ENCODE peak calls at places on chromosomes 7 and 10, in six cellular contexts. One of them, this sample, is unnamed. For H3K4me1 and H3K27me3, the result is how much of the 10 kb centered on the place peaks cover.

GRCh38 chr10:96511044-96511945 is 2.4 kb downstream of the TLL2 start:
- DNase-seq in neural progenitor cell: peak
- DNase-seq in IMR-90: peak
- DNase-seq in tibial nerve: no peak
- DNase-seq in GM23248: peak
- DNase-seq in CD4-positive, alpha-beta memory T cell: peak
- DNase-seq in this sample: no peak

GRCh38 chr7:80640841-80641240 is 2.4 kb downstream of the CD36 start:
- DNase-seq in GM23248: peak
- DNase-seq in tibial nerve: no peak
- DNase-seq in neural progenitor cell: no peak
- DNase-seq in CD4-positive, alpha-beta memory T cell: no peak
- DNase-seq in IMR-90: peak
- DNase-seq in this sample: peak

GRCh38 chr7:123557016-123557630 is 495 bp downstream of the NDUFA5 start:
- DNase-seq in neural progenitor cell: peak
- DNase-seq in CD4-positive, alpha-beta memory T cell: no peak
- DNase-seq in tibial nerve: no peak
- DNase-seq in GM23248: peak
- DNase-seq in IMR-90: peak
- DNase-seq in this sample: no peak

GRCh38 chr7:140857048-140857447 is 67.7 kb downstream of the BRAF start:
- DNase-seq in neural progenitor cell: no peak
- DNase-seq in CD4-positive, alpha-beta memory T cell: no peak
- DNase-seq in tibial nerve: no peak
- DNase-seq in IMR-90: peak
- DNase-seq in GM23248: no peak
- DNase-seq in this sample: no peak

GRCh38 chr7:7861211-7861633 is 107.4 kb upstream of the GLCCI1 start:
- DNase-seq in IMR-90: peak
- DNase-seq in neural progenitor cell: no peak
- DNase-seq in tibial nerve: no peak
- DNase-seq in GM23248: peak
- DNase-seq in CD4-positive, alpha-beta memory T cell: no peak
- DNase-seq in this sample: peak

GRCh38 chr7:84665339-84665738 is 470.8 kb upstream of the SEMA3A start:
- DNase-seq in CD4-positive, alpha-beta memory T cell: no peak
- DNase-seq in IMR-90: no peak
- DNase-seq in GM23248: no peak
- DNase-seq in neural progenitor cell: peak
- DNase-seq in tibial nerve: no peak
- DNase-seq in this sample: no peak

GRCh38 chr7:28813238-28813962 is 144.7 kb downstream of the TRIL start:
- DNase-seq in IMR-90: no peak
- DNase-seq in GM23248: no peak
- DNase-seq in neural progenitor cell: no peak
- DNase-seq in tibial nerve: no peak
- DNase-seq in CD4-positive, alpha-beta memory T cell: no peak
- DNase-seq in this sample: no peak

GRCh38 chr10:84356951-84357350 is 28.6 kb downstream of the CCSER2 start:
- DNase-seq in IMR-90: no peak
- DNase-seq in GM23248: no peak
- DNase-seq in CD4-positive, alpha-beta memory T cell: peak
- DNase-seq in tibial nerve: no peak
- DNase-seq in neural progenitor cell: no peak
- DNase-seq in this sample: no peak

GRCh38 chr10:10128387-10128786 is 889.3 kb upstream of the CELF2 start:
- DNase-seq in GM23248: no peak
- DNase-seq in CD4-positive, alpha-beta memory T cell: no peak
- DNase-seq in IMR-90: no peak
- DNase-seq in tibial nerve: no peak
- DNase-seq in neural progenitor cell: no peak
- DNase-seq in this sample: peak

GRCh38 chr10:23525406-23525805 is 86.5 kb downstream of the OTUD1 start:
- DNase-seq in neural progenitor cell: no peak
- DNase-seq in GM23248: peak
- DNase-seq in tibial nerve: no peak
- DNase-seq in IMR-90: peak
- DNase-seq in CD4-positive, alpha-beta memory T cell: peak
- DNase-seq in this sample: no peak

GRCh38 chr7:44067064-44067951 is 1.9 kb upstream of the PGAM2 start:
- DNase-seq in IMR-90: no peak
- DNase-seq in tibial nerve: no peak
- DNase-seq in neural progenitor cell: no peak
- DNase-seq in CD4-positive, alpha-beta memory T cell: no peak
- DNase-seq in GM23248: no peak
- DNase-seq in this sample: no peak

GRCh38 chr10:121310151-121310711 is 288.0 kb downstream of the FGFR2 start:
- DNase-seq in GM23248: no peak
- DNase-seq in neural progenitor cell: peak
- DNase-seq in IMR-90: no peak
- DNase-seq in CD4-positive, alpha-beta memory T cell: no peak
- DNase-seq in tibial nerve: no peak
- DNase-seq in this sample: peak

GRCh38 chr7:123057926-123058325 is 62.4 kb upstream of the TAS2R16 start:
- DNase-seq in GM23248: no peak
- DNase-seq in CD4-positive, alpha-beta memory T cell: no peak
- DNase-seq in tibial nerve: no peak
- DNase-seq in IMR-90: no peak
- DNase-seq in neural progenitor cell: no peak
- DNase-seq in this sample: no peak

GRCh38 chr10:83555264-83555663 is 584.0 kb upstream of the GHITM start:
- DNase-seq in CD4-positive, alpha-beta memory T cell: no peak
- DNase-seq in neural progenitor cell: no peak
- DNase-seq in tibial nerve: no peak
- DNase-seq in IMR-90: no peak
- DNase-seq in GM23248: no peak
- DNase-seq in this sample: peak

GRCh38 chr7:80711521-80711920 is 73.1 kb downstream of the CD36 start:
- DNase-seq in GM23248: peak
- DNase-seq in tibial nerve: no peak
- DNase-seq in CD4-positive, alpha-beta memory T cell: no peak
- DNase-seq in IMR-90: peak
- DNase-seq in neural progenitor cell: no peak
- DNase-seq in this sample: peak

GRCh38 chr10:76998451-76998850 is 639.2 kb downstream of the KCNMA1 start:
- DNase-seq in CD4-positive, alpha-beta memory T cell: no peak
- DNase-seq in IMR-90: no peak
- DNase-seq in neural progenitor cell: peak
- DNase-seq in tibial nerve: no peak
- DNase-seq in GM23248: no peak
- DNase-seq in this sample: peak

GRCh38 chr10:34187201-34187600 is 627.9 kb downstream of the PARD3 start:
- DNase-seq in neural progenitor cell: no peak
- DNase-seq in GM23248: peak
- DNase-seq in tibial nerve: no peak
- DNase-seq in IMR-90: peak
- DNase-seq in CD4-positive, alpha-beta memory T cell: no peak
- DNase-seq in this sample: peak

GRCh38 chr7:130957140-130957513 is 223.1 kb upstream of the KLF14 start:
- DNase-seq in neural progenitor cell: no peak
- DNase-seq in GM23248: peak
- DNase-seq in IMR-90: no peak
- DNase-seq in CD4-positive, alpha-beta memory T cell: peak
- DNase-seq in tibial nerve: no peak
- DNase-seq in this sample: no peak
- H3K4me1 ChIP-seq in neural progenitor cell: under half
- H3K4me1 ChIP-seq in GM23248: half or more
- H3K4me1 ChIP-seq in IMR-90: under half
- H3K4me1 ChIP-seq in CD4-positive, alpha-beta memory T cell: half or more
- H3K4me1 ChIP-seq in tibial nerve: under half
- H3K4me1 ChIP-seq in this sample: under half

GRCh38 chr7:4960363-4960762 is 1.4 kb upstream of the MMD2 start:
- DNase-seq in CD4-positive, alpha-beta memory T cell: no peak
- DNase-seq in GM23248: no peak
- DNase-seq in tibial nerve: no peak
- DNase-seq in IMR-90: no peak
- DNase-seq in neural progenitor cell: no peak
- DNase-seq in this sample: no peak
- H3K27me3 ChIP-seq in CD4-positive, alpha-beta memory T cell: under half
- H3K27me3 ChIP-seq in GM23248: under half
- H3K27me3 ChIP-seq in tibial nerve: under half
- H3K27me3 ChIP-seq in IMR-90: under half
- H3K27me3 ChIP-seq in neural progenitor cell: under half
- H3K27me3 ChIP-seq in this sample: under half

DNA sequence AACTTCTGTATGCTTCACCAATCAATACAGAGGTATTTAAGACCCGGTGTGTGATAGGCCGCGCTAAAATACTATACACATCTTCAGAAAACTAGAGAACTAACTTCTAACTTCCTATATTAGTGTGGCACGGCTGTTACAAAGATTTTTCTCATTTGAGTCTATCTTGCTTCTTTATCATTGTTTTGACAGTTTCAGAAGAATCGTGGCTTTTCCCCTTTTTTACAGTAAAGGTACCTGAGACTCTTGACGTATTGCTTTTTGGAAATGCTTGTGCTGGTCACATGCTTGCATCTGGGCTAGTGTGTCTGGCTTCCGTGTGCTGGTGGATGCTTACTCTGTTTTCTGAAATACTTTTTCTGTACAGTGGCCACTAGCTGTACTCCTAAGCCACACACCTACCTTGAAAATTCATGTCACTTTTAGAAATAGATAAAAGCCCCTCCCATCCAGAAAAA is 12.7 kb downstream of the IKZF1 start:
- DNase-seq in CD4-positive, alpha-beta memory T cell: peak
- DNase-seq in neural progenitor cell: no peak
- DNase-seq in IMR-90: no peak
- DNase-seq in tibial nerve: no peak
- DNase-seq in GM23248: no peak
- DNase-seq in this sample: no peak
- H3K4me1 ChIP-seq in CD4-positive, alpha-beta memory T cell: half or more
- H3K4me1 ChIP-seq in neural progenitor cell: under half
- H3K4me1 ChIP-seq in IMR-90: under half
- H3K4me1 ChIP-seq in tibial nerve: under half
- H3K4me1 ChIP-seq in GM23248: under half
- H3K4me1 ChIP-seq in this sample: under half

GRCh38 chr7:33903770-33904679 is 1.3 kb upstream of the BMPER start:
- DNase-seq in CD4-positive, alpha-beta memory T cell: no peak
- DNase-seq in IMR-90: peak
- DNase-seq in GM23248: peak
- DNase-seq in tibial nerve: peak
- DNase-seq in neural progenitor cell: peak
- DNase-seq in this sample: no peak
- H3K27me3 ChIP-seq in CD4-positive, alpha-beta memory T cell: under half
- H3K27me3 ChIP-seq in IMR-90: under half
- H3K27me3 ChIP-seq in GM23248: under half
- H3K27me3 ChIP-seq in tibial nerve: under half
- H3K27me3 ChIP-seq in neural progenitor cell: half or more
- H3K27me3 ChIP-seq in this sample: under half

GRCh38 chr10:133388973-133389818 is 4.8 kb upstream of the MTG1 start:
- DNase-seq in IMR-90: no peak
- DNase-seq in CD4-positive, alpha-beta memory T cell: peak
- DNase-seq in tibial nerve: no peak
- DNase-seq in neural progenitor cell: no peak
- DNase-seq in GM23248: no peak
- DNase-seq in this sample: no peak

GRCh38 chr10:133385214-133385613 is 6.2 kb downstream of the PAOX start:
- DNase-seq in IMR-90: no peak
- DNase-seq in GM23248: no peak
- DNase-seq in tibial nerve: no peak
- DNase-seq in neural progenitor cell: no peak
- DNase-seq in CD4-positive, alpha-beta memory T cell: no peak
- DNase-seq in this sample: no peak

GRCh38 chr10:133390597-133391248 is 3.2 kb upstream of the MTG1 start:
- DNase-seq in tibial nerve: no peak
- DNase-seq in neural progenitor cell: no peak
- DNase-seq in GM23248: no peak
- DNase-seq in CD4-positive, alpha-beta memory T cell: no peak
- DNase-seq in IMR-90: no peak
- DNase-seq in this sample: no peak

GRCh38 chr10:133391249-133391635 is 2.7 kb upstream of the MTG1 start:
- DNase-seq in neural progenitor cell: no peak
- DNase-seq in CD4-positive, alpha-beta memory T cell: no peak
- DNase-seq in GM23248: no peak
- DNase-seq in tibial nerve: no peak
- DNase-seq in IMR-90: no peak
- DNase-seq in this sample: no peak

DNA sequence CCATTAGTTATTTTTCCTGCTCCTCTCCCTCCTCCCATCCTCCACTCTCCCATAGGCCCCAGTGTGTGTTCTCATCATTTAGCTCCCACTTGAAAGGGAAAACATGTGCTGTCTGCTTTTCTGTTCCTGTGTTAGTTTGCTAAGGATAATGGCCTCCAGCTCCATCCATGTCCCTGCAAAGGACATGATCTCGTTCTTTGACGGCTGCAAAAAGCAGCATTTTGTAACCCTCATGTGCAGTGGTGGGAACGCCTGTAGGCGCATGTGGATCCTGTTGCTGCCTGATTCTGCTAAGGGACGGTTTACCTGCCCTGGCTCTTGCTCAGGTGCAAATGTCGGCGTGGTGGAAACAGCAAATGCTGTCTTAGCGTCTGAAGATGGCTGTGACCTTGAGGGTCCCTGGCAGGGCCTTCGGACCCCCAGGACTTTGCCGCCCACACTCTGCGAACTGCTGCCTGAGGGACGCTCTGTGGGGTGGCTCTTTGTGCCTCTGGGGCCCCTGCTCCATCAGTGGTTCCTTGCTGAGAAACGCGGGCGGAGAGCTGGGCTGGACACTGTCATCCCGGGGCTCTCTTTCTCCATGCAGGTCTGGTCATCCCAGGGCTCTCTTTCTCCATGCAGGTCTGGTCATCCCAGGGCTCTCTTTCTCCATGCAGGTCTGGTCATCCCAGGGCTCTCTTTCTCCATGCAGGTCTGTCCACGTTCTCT is 5.5 kb upstream of the MTG1 start:
- DNase-seq in tibial nerve: no peak
- DNase-seq in neural progenitor cell: no peak
- DNase-seq in GM23248: no peak
- DNase-seq in CD4-positive, alpha-beta memory T cell: no peak
- DNase-seq in IMR-90: no peak
- DNase-seq in this sample: no peak
- H3K4me1 ChIP-seq in tibial nerve: under half
- H3K4me1 ChIP-seq in neural progenitor cell: under half
- H3K4me1 ChIP-seq in GM23248: under half
- H3K4me1 ChIP-seq in CD4-positive, alpha-beta memory T cell: under half
- H3K4me1 ChIP-seq in IMR-90: under half
- H3K4me1 ChIP-seq in this sample: under half

DNA sequence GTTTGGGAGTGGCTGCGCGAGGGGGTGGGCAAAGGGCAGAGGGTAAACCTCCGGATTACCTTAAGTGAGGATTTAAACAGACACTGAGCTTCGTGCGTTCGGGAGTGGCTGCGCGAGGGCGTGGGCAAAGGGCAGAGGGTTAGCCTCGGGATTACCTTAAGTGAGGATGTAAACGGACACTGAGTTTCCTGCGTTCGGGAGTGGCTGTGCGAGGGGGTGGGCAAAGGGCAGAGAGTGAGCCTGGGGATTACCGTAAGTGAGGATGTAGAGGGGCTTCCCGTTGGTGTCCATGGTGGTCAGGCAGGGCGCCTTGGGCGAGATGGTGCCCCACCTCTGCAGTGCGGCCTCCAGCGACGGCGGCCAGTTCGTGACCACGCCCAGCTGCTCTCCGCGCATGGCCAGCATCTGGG is 275.8 kb downstream of the DIP2C start:
- DNase-seq in tibial nerve: no peak
- DNase-seq in CD4-positive, alpha-beta memory T cell: no peak
- DNase-seq in neural progenitor cell: peak
- DNase-seq in GM23248: no peak
- DNase-seq in IMR-90: no peak
- DNase-seq in this sample: no peak
- H3K27me3 ChIP-seq in tibial nerve: under half
- H3K27me3 ChIP-seq in CD4-positive, alpha-beta memory T cell: under half
- H3K27me3 ChIP-seq in neural progenitor cell: under half
- H3K27me3 ChIP-seq in GM23248: under half
- H3K27me3 ChIP-seq in IMR-90: under half
- H3K27me3 ChIP-seq in this sample: under half

This sample was measured in astrocyte.